ENCODE peak calls at places on chromosomes 7 and 10, in five cellular contexts. V is WERI-Rb-1, F is foreskin keratinocyte, U is MM.1S, P is stomach. T is an unnamed sample. For H3K27me3, the result is how much of the 10 kb centered on the place peaks cover.

GRCh38 chr10:61752111-61753011 is 89.6 kb downstream of the CABCOCO1 start:
- DNase-seq in V (no peak), F (peak), U (peak), P (no peak), T (no peak)

GRCh38 chr7:137985897-137986251 is 16.0 kb downstream of the CREB3L2 start:
- DNase-seq in V (no peak), F (no peak), U (no peak), P (no peak), T (no peak)

GRCh38 chr10:85795460-85795859 is 571.1 kb downstream of the GRID1 start:
- DNase-seq in V (no peak), F (no peak), U (no peak), P (no peak), T (no peak)

GRCh38 chr10:103171278-103171677 is 21.8 kb downstream of the NT5C2 start:
- DNase-seq in V (no peak), F (no peak), U (no peak), P (no peak), T (no peak)

GRCh38 chr10:73837072-73837471 is 25.7 kb upstream of the NDST2 start:
- DNase-seq in V (no peak), F (no peak), U (no peak), P (no peak), T (no peak)

GRCh38 chr7:50212666-50213621 is 91.6 kb upstream of the IKZF1 start:
- DNase-seq in V (no peak), F (no peak), U (no peak), P (no peak), T (no peak)

GRCh38 chr10:58054881-58055280 is 212.8 kb downstream of the IPMK start:
- DNase-seq in V (no peak), F (no peak), U (no peak), P (no peak), T (no peak)

GRCh38 chr7:116447980-116448839 is 51.3 kb upstream of the CAV2 start:
- DNase-seq in V (no peak), F (no peak), U (no peak), P (no peak), T (no peak)

GRCh38 chr10:71531485-71532446 is 135.0 kb downstream of the CDH23 start:
- DNase-seq in V (peak), F (no peak), U (no peak), P (no peak), T (no peak)

GRCh38 chr10:59362991-59363390 is 642 bp upstream of the FAM13C start:
- DNase-seq in V (peak), F (peak), U (no peak), P (peak), T (peak)

GRCh38 chr7:70294512-70294911 is 696.2 kb downstream of the AUTS2 start:
- DNase-seq in V (no peak), F (no peak), U (no peak), P (no peak), T (no peak)

GRCh38 chr7:93374345-93374940 is 142.3 kb downstream of the VPS50 start:
- DNase-seq in V (no peak), F (no peak), U (peak), P (no peak), T (no peak)

GRCh38 chr7:15920953-15921352 is 234.5 kb upstream of the MEOX2 start:
- DNase-seq in V (no peak), F (no peak), U (no peak), P (no peak), T (no peak)

GRCh38 chr7:44486693-44487092 is 3.8 kb downstream of the NUDCD3 start:
- DNase-seq in V (no peak), F (peak), U (peak), P (peak), T (peak)

GRCh38 chr7:24714676-24715010 is 42.6 kb downstream of the GSDME start:
- DNase-seq in V (no peak), F (no peak), U (no peak), P (no peak), T (peak)

GRCh38 chr10:72173267-72173634 is 42.6 kb upstream of the ANAPC16 start:
- DNase-seq in V (no peak), F (no peak), U (no peak), P (no peak), T (no peak)

GRCh38 chr7:128821724-128822123 is 8.5 kb upstream of the FLNC start:
- DNase-seq in V (no peak), F (no peak), U (no peak), P (no peak), T (no peak)

GRCh38 chr7:70376561-70377031 is 755.3 kb upstream of the GALNT17 start:
- DNase-seq in V (no peak), F (no peak), U (no peak), P (no peak), T (no peak)

GRCh38 chr7:116955801-116956514 is 2.7 kb downstream of the ST7 start:
- DNase-seq in V (no peak), F (no peak), U (no peak), P (no peak), T (no peak)

GRCh38 chr7:111092406-111093160 is 1.7 kb downstream of the LRRN3 start:
- DNase-seq in V (no peak), F (no peak), U (peak), P (no peak), T (no peak)

GRCh38 chr7:21946228-21946709 is 570 bp upstream of the CDCA7L start:
- DNase-seq in V (no peak), F (no peak), U (no peak), P (no peak), T (no peak)

GRCh38 chr10:72245949-72246525 is 27.7 kb upstream of the DDIT4 start:
- DNase-seq in V (no peak), F (no peak), U (no peak), P (no peak), T (no peak)

GRCh38 chr10:60473557-60473956 is 83.9 kb upstream of the ANK3 start:
- DNase-seq in V (no peak), F (no peak), U (no peak), P (no peak), T (no peak)

DNA sequence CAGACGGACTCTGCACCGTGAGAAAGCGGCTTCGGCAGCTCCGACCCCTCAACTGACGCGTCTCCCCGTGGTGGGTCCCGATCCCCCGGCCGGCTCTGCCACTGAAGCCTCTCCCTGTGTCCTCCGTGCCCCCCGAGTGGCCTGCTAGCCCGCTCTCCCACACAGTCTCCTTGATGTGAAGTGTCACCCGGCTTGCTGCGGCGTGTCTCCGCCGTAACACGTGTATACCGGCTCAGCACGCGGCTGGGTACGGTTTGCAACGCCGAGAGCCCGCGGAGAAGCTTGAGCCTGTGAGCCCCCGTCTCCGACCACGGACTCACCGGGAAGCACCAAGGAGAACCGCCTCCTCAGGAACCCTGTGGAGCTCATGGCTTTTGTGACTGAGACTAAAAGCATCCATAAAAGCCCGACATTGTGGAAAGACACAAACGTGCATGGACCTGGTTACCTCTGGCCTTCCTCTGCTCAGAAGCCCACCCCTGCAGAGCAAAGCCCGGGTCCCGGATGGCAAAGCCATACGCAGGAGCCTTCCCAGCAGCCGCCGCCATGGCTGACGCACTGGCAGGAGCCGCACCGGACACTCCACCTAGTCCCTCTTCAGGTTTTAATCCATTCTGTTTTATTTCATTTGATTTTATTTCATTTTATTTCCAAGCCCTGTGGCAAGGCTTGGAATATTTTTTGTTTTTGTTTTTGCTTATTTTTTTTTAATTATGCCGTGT is 17.0 kb downstream of the PTPRN2 start:
- DNase-seq in V (no peak), F (no peak), U (no peak), P (no peak), T (no peak)
- H3K27me3 ChIP-seq in V (under half), F (under half), U (under half), P (under half), T (under half)

DNA sequence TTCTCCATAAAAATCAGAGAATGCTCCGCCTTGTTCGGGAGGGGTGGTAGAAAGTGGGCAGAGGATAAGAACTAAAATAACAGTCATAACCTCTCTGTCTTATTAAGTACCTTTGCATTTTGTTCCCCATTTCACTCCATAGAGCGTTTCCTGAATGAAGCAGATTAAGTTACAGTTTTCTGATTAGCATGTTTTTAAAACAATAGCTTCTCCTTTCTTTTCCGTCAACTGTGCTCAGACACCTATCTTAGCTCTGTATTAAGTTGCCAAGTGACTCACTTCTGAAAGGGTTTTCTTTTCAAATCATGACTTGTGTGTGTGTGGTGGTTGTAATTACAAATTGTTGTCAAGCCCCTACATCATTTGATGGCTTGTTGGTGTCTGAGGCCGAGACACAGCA is 1.4 kb downstream of the HABP2 start:
- DNase-seq in V (no peak), F (no peak), U (no peak), P (no peak), T (no peak)
- H3K27me3 ChIP-seq in V (under half), F (under half), U (under half), P (under half), T (under half)

GRCh38 chr7:157475601-157476000 is 138.8 kb downstream of the DNAJB6 start:
- DNase-seq in V (no peak), F (no peak), U (no peak), P (peak), T (no peak)
- H3K27me3 ChIP-seq in V (under half), F (under half), U (half or more), P (under half), T (under half)

DNA sequence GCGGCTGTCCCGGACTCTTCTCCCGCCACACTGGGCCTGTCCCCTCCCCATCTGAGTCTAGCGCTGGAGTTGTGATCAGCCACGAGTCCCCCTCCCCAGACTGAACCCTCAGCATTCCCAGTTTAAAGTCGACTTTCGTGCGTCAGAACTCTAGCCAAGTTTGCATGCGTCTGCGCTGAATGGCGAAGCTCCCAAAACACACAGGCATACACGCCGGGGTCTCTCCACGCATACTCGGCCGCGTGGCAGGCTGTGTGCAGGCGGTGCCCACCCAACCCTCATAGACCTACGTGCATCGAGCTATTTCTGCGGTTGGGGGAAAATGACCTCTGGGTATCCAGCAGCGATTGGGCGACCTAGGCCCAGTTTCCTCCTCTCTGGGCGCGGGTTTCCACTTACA is 2.3 kb upstream of the HMX3 start:
- DNase-seq in V (no peak), F (no peak), U (no peak), P (no peak), T (no peak)
- H3K27me3 ChIP-seq in V (half or more), F (half or more), U (under half), P (under half), T (under half)

DNA sequence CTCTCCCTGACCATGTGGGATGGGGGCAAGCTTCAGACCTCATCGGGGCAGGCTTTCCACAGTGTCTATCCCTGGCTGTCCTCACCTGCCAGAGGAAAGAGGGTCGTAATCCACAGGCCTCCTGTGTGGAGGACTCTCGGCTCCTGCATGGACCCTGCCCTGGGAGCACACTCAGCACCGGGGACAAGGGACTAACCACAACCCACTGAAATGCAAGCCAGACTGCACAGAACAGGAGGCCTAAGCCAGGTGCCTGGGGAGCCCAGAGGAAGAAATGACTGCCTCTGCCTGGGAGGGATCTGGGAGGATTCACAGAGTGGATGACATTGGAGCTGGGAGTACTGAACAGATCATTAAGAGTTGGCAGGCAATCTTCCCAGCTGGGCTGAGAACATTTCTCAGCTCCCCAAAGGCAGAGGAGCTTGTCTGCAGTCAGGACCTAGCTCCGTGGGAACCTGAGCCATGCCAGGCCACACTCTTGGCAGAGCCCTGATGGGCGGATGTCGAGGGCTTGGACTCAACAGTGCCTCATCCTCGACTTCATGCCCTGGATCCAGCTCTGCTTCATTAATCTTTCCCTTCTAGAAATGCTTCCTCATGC is 213.4 kb downstream of the USP6NL start:
- DNase-seq in V (no peak), F (no peak), U (no peak), P (no peak), T (no peak)
- H3K27me3 ChIP-seq in V (under half), F (under half), U (under half), P (under half), T (under half)

DNA sequence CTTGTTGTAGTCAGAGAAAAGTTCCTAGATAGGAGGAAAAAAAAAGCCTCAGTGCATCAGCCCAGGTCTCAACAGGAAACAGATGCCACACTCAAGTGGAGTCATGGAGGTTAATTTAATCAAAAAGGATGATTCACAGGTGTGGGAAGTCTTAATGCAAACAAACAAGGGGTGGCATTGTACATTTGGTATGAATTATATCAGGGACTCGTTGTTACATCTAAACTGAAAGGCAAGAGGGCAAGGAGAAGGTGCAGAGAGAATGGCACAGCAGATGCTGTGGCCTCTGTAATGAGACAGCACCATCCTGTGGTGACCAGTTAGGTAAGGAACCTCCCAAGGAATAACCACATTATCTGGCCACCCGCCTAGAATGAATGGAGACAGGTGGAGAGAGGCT is 133.7 kb downstream of the PTPRZ1 start:
- DNase-seq in V (no peak), F (peak), U (no peak), P (no peak), T (no peak)
- H3K27me3 ChIP-seq in V (under half), F (under half), U (under half), P (under half), T (under half)

DNA sequence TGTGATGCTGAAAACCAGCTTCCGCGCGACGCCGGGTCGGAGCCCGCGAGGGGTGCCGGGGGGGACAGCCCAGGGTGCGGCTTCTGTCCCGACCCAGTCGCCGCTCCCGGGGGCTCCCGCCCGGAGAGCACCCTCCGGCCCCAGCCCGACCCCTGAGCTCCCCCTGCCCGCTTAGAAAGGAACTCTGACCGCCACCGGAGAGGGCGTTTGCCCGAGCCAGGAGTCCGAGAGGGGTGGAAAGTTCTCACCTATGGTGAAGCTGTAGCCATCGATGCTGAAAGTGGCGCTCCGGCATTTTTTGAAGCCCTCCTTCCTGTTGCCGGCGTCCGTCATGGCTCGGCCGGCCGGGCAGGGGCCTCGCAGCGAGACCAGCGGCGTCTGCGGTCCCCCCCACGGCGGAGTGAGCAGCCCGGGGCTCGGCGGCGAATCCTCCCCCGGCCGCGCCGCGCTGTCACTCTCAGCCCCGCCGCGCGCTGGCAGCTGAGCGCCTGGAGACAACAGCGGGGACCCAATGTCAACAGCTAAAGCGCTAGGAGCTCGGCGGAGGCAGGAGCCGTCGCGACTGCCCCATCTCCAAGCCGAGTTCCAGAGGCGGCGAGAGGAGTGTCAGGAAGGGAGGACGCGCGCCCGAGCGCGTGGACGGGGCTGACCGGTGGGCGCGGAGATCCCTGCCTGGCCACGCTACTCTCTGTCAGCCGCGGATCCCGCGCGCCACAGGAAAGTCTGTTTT is 191.6 kb downstream of the LSM5 start:
- DNase-seq in V (peak), F (no peak), U (no peak), P (no peak), T (no peak)
- H3K27me3 ChIP-seq in V (under half), F (half or more), U (under half), P (under half), T (under half)

GRCh38 chr10:117546020-117546629 is 3.6 kb downstream of the EMX2 start:
- DNase-seq in V (no peak), F (no peak), U (no peak), P (no peak), T (no peak)

GRCh38 chr10:117543999-117544728 is 1.6 kb downstream of the EMX2 start:
- DNase-seq in V (no peak), F (no peak), U (no peak), P (no peak), T (no peak)

GRCh38 chr10:117544729-117545140 is 2.2 kb downstream of the EMX2 start:
- DNase-seq in V (no peak), F (no peak), U (no peak), P (no peak), T (no peak)

GRCh38 chr10:117546630-117547300 is 4.2 kb downstream of the EMX2 start:
- DNase-seq in V (no peak), F (no peak), U (no peak), P (no peak), T (no peak)

DNA sequence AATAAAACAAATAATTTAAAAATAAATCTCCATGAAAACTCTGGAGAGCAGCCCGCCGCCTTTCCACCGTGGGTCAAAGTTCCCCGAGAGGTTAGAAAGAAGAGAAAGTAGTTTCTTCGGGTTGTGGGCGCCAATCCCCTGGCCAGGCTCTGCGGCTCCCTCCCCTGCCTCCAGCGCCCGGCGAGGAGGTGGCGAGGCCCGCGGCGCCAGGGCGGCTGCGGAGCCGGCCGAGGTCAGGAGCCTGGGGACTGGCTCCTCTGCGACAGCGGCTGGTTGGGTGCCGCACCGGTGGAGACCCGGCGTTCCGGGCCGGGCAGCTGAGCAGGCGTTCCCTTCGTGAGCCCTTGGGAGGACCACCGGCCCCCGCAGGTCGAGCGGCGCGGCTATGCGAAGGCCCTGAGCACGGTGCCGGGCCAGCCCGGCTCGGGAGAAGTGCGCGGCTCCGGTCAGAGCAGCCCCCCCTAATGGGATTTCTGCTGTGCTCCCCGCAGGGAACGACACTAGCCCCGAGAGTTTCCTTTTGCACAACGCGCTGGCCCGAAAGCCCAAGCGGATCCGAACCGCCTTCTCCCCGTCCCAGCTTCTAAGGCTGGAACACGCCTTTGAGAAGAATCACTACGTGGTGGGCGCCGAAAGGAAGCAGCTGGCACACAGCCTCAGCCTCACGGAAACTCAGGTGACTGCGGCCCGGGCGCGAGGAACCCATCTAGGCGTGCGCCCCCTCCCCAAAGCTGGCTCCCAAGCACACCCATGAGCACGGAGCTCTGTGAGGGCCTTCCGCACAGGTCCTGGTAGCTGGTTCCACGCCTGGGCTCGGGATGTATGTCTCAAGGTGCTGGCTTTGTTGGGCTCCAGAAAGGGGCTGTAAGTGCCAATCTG is 2.8 kb downstream of the EMX2 start:
- DNase-seq in V (no peak), F (no peak), U (no peak), P (no peak), T (no peak)
- H3K27me3 ChIP-seq in V (half or more), F (under half), U (under half), P (half or more), T (under half)

GRCh38 chr10:14365231-14365744 is 34.6 kb upstream of the FRMD4A start:
- DNase-seq in V (no peak), F (no peak), U (no peak), P (no peak), T (no peak)

GRCh38 chr10:14369881-14370280 is 39.2 kb upstream of the FRMD4A start:
- DNase-seq in V (no peak), F (no peak), U (no peak), P (no peak), T (no peak)

GRCh38 chr10:14371616-14372015 is 40.9 kb upstream of the FRMD4A start:
- DNase-seq in V (peak), F (no peak), U (no peak), P (no peak), T (no peak)

GRCh38 chr10:14362098-14362497 is 31.4 kb upstream of the FRMD4A start:
- DNase-seq in V (no peak), F (no peak), U (no peak), P (no peak), T (no peak)

GRCh38 chr10:14366760-14367159 is 36.0 kb upstream of the FRMD4A start:
- DNase-seq in V (no peak), F (no peak), U (no peak), P (no peak), T (no peak)
- H3K27me3 ChIP-seq in V (under half), F (under half), U (under half), P (under half), T (under half)

T was measured in lung.